ENCODE peak calls at places on chromosomes 16 and 17, in nine cellular contexts. G, D, U, K, C, V, O, Q and B are unnamed samples. For H3K4me1, the result is how much of the 10 kb centered on the place peaks cover.

GRCh38 chr17:81731271-81731670 is 19.2 kb downstream of the SLC25A10 start:
- DNase-seq in D (no peak), U (no peak), C (no peak), G (no peak), O (no peak), K (no peak), V (no peak), Q (no peak), B (no peak)

GRCh38 chr17:43142153-43142552 is 17.0 kb upstream of the BRCA1 start:
- DNase-seq in K (no peak), U (no peak), O (no peak), C (no peak), D (no peak), G (no peak), V (no peak), Q (no peak), B (no peak)

GRCh38 chr16:84806256-84806889 is 13.4 kb upstream of the CRISPLD2 start:
- DNase-seq in C (no peak), V (peak), G (peak), O (peak), Q (no peak), D (no peak), K (no peak), U (no peak), B (no peak)

GRCh38 chr17:75808905-75809621 is 24.5 kb downstream of the UNK start:
- DNase-seq in Q (no peak), D (no peak), C (no peak), U (no peak), V (peak), G (peak), O (peak), K (peak), B (no peak)

GRCh38 chr17:63855185-63855584 is 12.7 kb upstream of the SMARCD2 start:
- DNase-seq in O (no peak), Q (no peak), G (no peak), V (no peak), D (no peak), K (no peak), C (no peak), U (no peak), B (no peak)

GRCh38 chr16:87540072-87540976 is 47.5 kb upstream of the ZCCHC14 start:
- DNase-seq in U (no peak), C (no peak), V (no peak), G (no peak), K (no peak), O (no peak), D (no peak), Q (no peak), B (no peak)

GRCh38 chr17:63841350-63842172 is 924 bp downstream of the SMARCD2 start:
- DNase-seq in Q (no peak), K (peak), V (peak), D (no peak), U (no peak), G (peak), O (peak), C (peak), B (peak)

GRCh38 chr16:10231563-10231962 is 49.3 kb upstream of the GRIN2A start:
- DNase-seq in O (no peak), V (no peak), U (no peak), G (no peak), Q (no peak), C (no peak), D (no peak), K (no peak), B (no peak)

GRCh38 chr17:5587431-5588032 is 3.2 kb upstream of the NLRP1 start:
- DNase-seq in V (no peak), C (peak), U (peak), O (peak), Q (no peak), G (peak), K (peak), D (peak), B (peak)

GRCh38 chr17:61480414-61480807 is 28.2 kb downstream of the TBX4 start:
- DNase-seq in V (no peak), U (no peak), C (no peak), O (no peak), G (no peak), D (no peak), K (no peak), Q (no peak), B (no peak)

GRCh38 chr17:5499790-5500189 is 13.4 kb downstream of the MIS12 start:
- DNase-seq in G (no peak), V (no peak), Q (no peak), K (peak), D (no peak), O (peak), C (no peak), U (no peak), B (no peak)

GRCh38 chr16:6343157-6343556 is 989.5 kb upstream of the RBFOX1 start:
- DNase-seq in V (no peak), O (no peak), U (no peak), D (no peak), Q (no peak), G (no peak), C (no peak), K (no peak), B (no peak)

GRCh38 chr17:21379080-21379711 is 3.0 kb downstream of the KCNJ12 start:
- DNase-seq in K (no peak), O (no peak), V (peak), D (no peak), G (no peak), Q (no peak), C (peak), U (no peak), B (no peak)

GRCh38 chr17:40317880-40318834 is 9.2 kb downstream of the RARA start:
- DNase-seq in O (peak), C (peak), G (peak), U (peak), D (peak), V (peak), K (peak), Q (peak), B (peak)
- H3K4me1 ChIP-seq in O (half or more), C (under half), G (half or more), U (half or more), D (under half), V (half or more), K (under half), Q (half or more), B (under half)

GRCh38 chr16:51268237-51268636 is 117.2 kb upstream of the SALL1 start:
- DNase-seq in G (no peak), O (no peak), V (no peak), Q (no peak), D (no peak), K (no peak), U (no peak), C (no peak), B (no peak)
- H3K4me3 ChIP-seq in G (no peak), O (no peak), V (no peak), Q (no peak), D (no peak), K (no peak), U (no peak), C (no peak), B (no peak)

GRCh38 chr17:50918071-50918932 is 52.1 kb upstream of the TOB1 start:
- DNase-seq in D (no peak), U (no peak), K (no peak), V (peak), Q (no peak), C (no peak), G (no peak), O (no peak), B (no peak)
- H3K4me1 ChIP-seq in D (half or more), U (under half), K (under half), V (half or more), Q (under half), C (under half), G (under half), O (under half), B (under half)

DNA sequence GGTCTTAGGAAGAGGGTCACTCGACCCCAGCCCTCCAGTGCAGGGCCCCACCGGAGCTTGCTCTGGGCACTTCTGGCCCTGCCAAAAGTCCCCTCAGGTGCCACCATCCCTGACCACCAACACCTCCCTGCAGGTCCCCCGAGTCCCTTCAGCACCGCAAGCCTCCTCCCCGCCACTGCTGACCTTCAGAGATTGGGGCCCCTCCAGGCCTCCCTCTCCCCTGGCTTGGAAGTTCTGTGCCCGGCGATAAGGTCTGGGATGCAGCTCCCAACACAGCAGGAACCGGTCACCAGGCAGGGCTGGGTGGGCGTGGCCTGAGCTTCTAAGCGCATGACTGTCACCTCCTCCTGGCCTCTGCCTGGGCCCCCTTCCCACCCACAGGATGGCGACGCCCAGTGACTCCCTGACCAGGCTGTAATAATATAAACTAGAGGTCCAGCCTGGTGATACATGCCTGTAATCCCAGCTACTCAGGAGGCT is 11.2 kb downstream of the PIEZO1 start:
- DNase-seq in G (no peak), V (peak), D (no peak), O (no peak), Q (no peak), C (peak), K (peak), U (no peak), B (peak)
- H3K4me3 ChIP-seq in G (no peak), V (no peak), D (no peak), O (no peak), Q (no peak), C (no peak), K (no peak), U (no peak), B (no peak)

DNA sequence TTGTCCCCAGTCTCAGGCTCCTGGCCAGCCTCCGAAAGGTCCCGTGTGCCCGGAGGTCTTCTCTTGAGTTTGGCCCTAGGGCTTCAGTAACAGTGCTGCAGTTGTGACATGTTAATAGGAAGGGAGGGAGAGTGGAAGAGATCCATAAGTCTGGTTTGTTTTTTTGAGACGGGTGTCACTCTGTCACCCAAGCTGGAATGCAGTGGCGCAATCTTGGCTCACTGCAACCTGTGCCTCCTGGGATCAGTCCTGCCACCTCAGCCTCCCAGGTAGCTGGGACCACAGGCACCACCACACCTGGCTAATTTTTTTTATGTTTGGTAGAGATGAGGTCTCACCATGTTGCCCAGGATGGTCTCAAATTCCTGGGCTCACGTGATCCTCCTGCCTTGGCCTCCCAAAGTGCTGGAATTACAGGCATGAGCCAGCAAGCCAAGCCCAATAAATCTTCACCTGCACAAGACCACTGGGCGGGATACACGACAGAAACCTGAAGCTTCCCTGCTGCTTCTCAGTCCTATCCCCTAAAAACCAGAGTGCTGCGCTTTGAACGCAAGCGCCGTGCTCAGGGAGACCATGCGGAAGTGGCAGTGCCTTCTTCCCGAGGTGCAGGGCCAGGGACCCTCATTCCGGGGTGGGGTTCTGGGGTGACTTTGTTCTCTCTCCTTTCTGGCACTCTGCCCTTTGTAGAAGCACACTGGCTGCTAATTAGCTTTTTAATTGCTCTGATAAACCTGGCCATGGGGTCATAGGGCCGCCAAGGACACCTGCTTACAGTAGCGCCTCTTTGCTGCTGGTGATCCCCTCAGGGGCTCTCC is 10.9 kb downstream of the TRAF7 start:
- DNase-seq in G (no peak), K (no peak), C (no peak), D (no peak), O (no peak), Q (no peak), U (no peak), V (no peak), B (no peak)
- H3K4me1 ChIP-seq in G (under half), K (under half), C (under half), D (under half), O (under half), Q (under half), U (under half), V (under half), B (under half)